ENCODE peak calls at places on chromosomes 13 and 19, in ten cellular contexts. R, H, Q, T, X, J, V, Y, O and D are unnamed samples.

GRCh38 chr13:86591862-86592261 is 792.6 kb upstream of the SLITRK6 start:
- DNase-seq in R (no peak), H (no peak), Q (no peak), T (no peak), X (no peak), J (peak; percentile 21), V (no peak), Y (peak; percentile 3), O (no peak), D (no peak)

GRCh38 chr13:113001251-113002140 is 32.5 kb downstream of the MCF2L start:
- DNase-seq in R (peak; percentile 52), H (no peak), Q (peak; percentile 81), T (no peak), X (peak; percentile 91), J (no peak), V (no peak), Y (peak; percentile 26), O (peak; percentile 87), D (peak; percentile 74)

GRCh38 chr13:49220035-49220855 is at the start of gene MLNR:
- DNase-seq in R (peak; percentile 44), H (peak; percentile 16), Q (peak; percentile 68), T (peak; percentile 67), X (peak; percentile 48), J (peak; percentile 14), V (no peak), Y (no peak), O (peak; percentile 91), D (peak; percentile 53)

GRCh38 chr13:48437381-48437780 is 24.5 kb upstream of the LPAR6 start:
- DNase-seq in R (peak; percentile 38), H (peak; percentile 83), Q (no peak), T (no peak), X (peak; percentile 51), J (no peak), V (peak; percentile 78), Y (no peak), O (no peak), D (no peak)

GRCh38 chr19:35509018-35509652 is 4.3 kb downstream of the DMKN start:
- DNase-seq in R (peak; percentile 67), H (no peak), Q (peak; percentile 85), T (no peak), X (peak; percentile 63), J (peak; percentile 79), V (no peak), Y (peak; percentile 67), O (peak; percentile 89), D (peak; percentile 84)

GRCh38 chr19:13023666-13024065 is 28.4 kb downstream of the NFIX start:
- DNase-seq in R (no peak), H (no peak), Q (no peak), T (no peak), X (no peak), J (no peak), V (no peak), Y (peak; percentile 28), O (no peak), D (no peak)

GRCh38 chr19:32291876-32292275 is 53.5 kb upstream of the ZNF507 start:
- DNase-seq in R (no peak), H (no peak), Q (no peak), T (no peak), X (no peak), J (no peak), V (no peak), Y (no peak), O (no peak), D (no peak)

GRCh38 chr13:80382576-80382975 is 41.6 kb upstream of the SPRY2 start:
- DNase-seq in R (no peak), H (no peak), Q (no peak), T (no peak), X (no peak), J (no peak), V (no peak), Y (no peak), O (no peak), D (no peak)

GRCh38 chr13:113562085-113562749 is 22.3 kb upstream of the TFDP1 start:
- DNase-seq in R (peak; percentile 61), H (peak; percentile 64), Q (peak; percentile 72), T (peak; percentile 40), X (peak; percentile 84), J (peak; percentile 22), V (no peak), Y (peak; percentile 59), O (peak; percentile 93), D (peak; percentile 51)

GRCh38 chr19:459724-460511 is 915 bp downstream of the SHC2 start:
- DNase-seq in R (peak; percentile 56), H (peak; percentile 70), Q (peak; percentile 83), T (peak; percentile 55), X (peak; percentile 79), J (no peak), V (no peak), Y (peak; percentile 23), O (peak; percentile 90), D (no peak)

GRCh38 chr13:49975826-49976225 is 21.0 kb upstream of the TRIM13 start:
- DNase-seq in R (no peak), H (no peak), Q (no peak), T (no peak), X (no peak), J (no peak), V (no peak), Y (no peak), O (no peak), D (no peak)

GRCh38 chr13:61415749-61416148 is at the start of gene PCDH20:
- DNase-seq in R (no peak), H (no peak), Q (no peak), T (no peak), X (peak; percentile 6), J (no peak), V (no peak), Y (no peak), O (no peak), D (no peak)

GRCh38 chr19:40443131-40443929 is 805 bp downstream of the SERTAD3 start:
- DNase-seq in R (peak; percentile 99), H (peak; percentile 100), Q (peak; percentile 99), T (peak; percentile 100), X (peak; percentile 100), J (peak; percentile 99), V (peak; percentile 100), Y (peak; percentile 98), O (peak; percentile 100), D (peak; percentile 100)

DNA sequence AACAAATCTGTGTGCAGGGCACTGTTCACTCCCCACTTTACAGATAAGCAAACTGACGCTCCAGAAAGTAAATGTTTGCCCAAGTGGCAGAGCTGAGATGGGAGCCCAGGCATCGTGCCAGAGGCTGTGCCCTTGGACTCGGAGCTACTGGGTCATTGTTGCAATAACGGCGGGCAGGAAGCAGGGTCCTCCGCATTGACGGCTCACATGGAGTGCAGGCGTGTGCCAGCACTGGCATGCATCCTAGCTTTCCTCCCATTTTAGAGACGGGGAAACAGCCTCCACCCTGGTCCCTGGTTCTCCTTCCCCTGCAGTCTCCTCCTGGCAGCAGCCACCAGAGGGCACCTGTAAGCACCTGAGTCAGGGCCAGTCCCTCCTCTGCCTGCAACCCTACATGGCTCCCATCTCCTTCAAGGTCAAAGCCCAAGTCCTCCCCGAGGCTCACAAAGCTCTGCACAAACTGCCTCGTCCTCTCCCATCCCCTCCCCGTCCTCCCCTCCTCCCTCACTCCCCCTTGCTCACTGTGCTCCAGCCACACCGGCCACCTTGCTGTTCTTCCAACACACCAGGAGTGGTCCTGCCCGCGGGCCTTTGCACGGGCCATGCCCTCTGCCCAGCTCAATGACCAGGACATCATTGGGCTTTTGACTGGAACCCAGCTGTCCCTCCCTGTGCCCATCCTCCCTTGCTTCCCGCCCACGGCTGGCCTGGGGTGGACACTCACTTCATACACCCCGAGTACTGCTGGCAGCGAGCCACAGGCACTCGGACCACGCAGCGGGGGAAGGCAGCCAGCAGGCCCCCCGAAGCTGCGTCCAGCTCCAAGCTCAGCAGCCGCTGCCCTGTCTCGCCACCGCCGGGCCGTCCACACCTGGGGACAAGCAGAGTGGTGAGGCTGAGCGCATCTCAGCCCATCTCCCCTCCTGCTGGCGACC is 7.7 kb upstream of the LRG1 start:
- DNase-seq in R (peak; percentile 88), H (no peak), Q (peak; percentile 86), T (no peak), X (no peak), J (no peak), V (no peak), Y (peak; percentile 51), O (peak; percentile 71), D (peak; percentile 77)
- TF ChIP-seq CTCF in R (peak; percentile 28), H (peak; percentile 26), Q (peak; percentile 35), T (peak; percentile 36), X (peak; percentile 27), J (peak; percentile 43), V (no peak), Y (peak; percentile 71), O (peak; percentile 63), D (peak; percentile 33)

GRCh38 chr19:48676487-48676886 is 3.7 kb upstream of the NTN5 start:
- DNase-seq in R (no peak), H (no peak), Q (no peak), T (no peak), X (no peak), J (no peak), V (no peak), Y (no peak), O (no peak), D (no peak)
- H3K4me1 ChIP-seq in R (peaks cover 3% of the 10 kb centered on the region), H (peaks cover 10% of the 10 kb centered on the region), Q (peaks cover 10% of the 10 kb centered on the region), T (peaks cover 5% of the 10 kb centered on the region), X (no peaks in the 10 kb centered on the region), J (peaks cover 4% of the 10 kb centered on the region), V (peaks cover 9% of the 10 kb centered on the region), Y (no peaks in the 10 kb centered on the region), O (no peaks in the 10 kb centered on the region), D (peaks cover 9% of the 10 kb centered on the region)

GRCh38 chr13:44719857-44720671 is 143.9 kb upstream of the TSC22D1 start:
- DNase-seq in R (no peak), H (peak; percentile 28), Q (no peak), T (no peak), X (no peak), J (no peak), V (peak; percentile 35), Y (peak; percentile 74), O (no peak), D (no peak)
- H3K27ac ChIP-seq in R (no peak overlapping the region), H (peak overlapping the region; percentile 61), Q (peak overlapping the region; percentile 4), T (peak overlapping the region; percentile 71), X (no peak overlapping the region), J (no peak overlapping the region), V (peak overlapping the region; percentile 53), Y (peak overlapping the region; percentile 56), O (no peak overlapping the region), D (no peak overlapping the region)

GRCh38 chr13:24627864-24628418 is 52.3 kb upstream of the ATP12A start:
- DNase-seq in R (peak; percentile 51), H (no peak), Q (no peak), T (no peak), X (no peak), J (no peak), V (no peak), Y (no peak), O (no peak), D (no peak)

GRCh38 chr13:24625870-24626419 is 54.3 kb upstream of the ATP12A start:
- DNase-seq in R (peak; percentile 50), H (no peak), Q (no peak), T (no peak), X (no peak), J (no peak), V (no peak), Y (no peak), O (no peak), D (no peak)

GRCh38 chr13:24625324-24625723 is 54.9 kb upstream of the ATP12A start:
- DNase-seq in R (peak; percentile 16), H (no peak), Q (no peak), T (no peak), X (no peak), J (no peak), V (no peak), Y (no peak), O (no peak), D (no peak)

GRCh38 chr13:24626449-24626848 is 53.8 kb upstream of the ATP12A start:
- DNase-seq in R (peak; percentile 50), H (no peak), Q (no peak), T (no peak), X (no peak), J (no peak), V (no peak), Y (no peak), O (no peak), D (no peak)

GRCh38 chr13:24627090-24627714 is 53.0 kb upstream of the ATP12A start:
- DNase-seq in R (peak; percentile 72), H (no peak), Q (no peak), T (peak; percentile 13), X (peak; percentile 79), J (no peak), V (no peak), Y (peak; percentile 54), O (peak; percentile 95), D (no peak)
- TF ChIP-seq CTCF in R (peak; percentile 49), H (peak; percentile 49), Q (peak; percentile 42), T (peak; percentile 32), X (peak; percentile 64), J (peak; percentile 81), V (peak; percentile 29), Y (peak; percentile 81), O (peak; percentile 98), D (peak; percentile 38)